ENCODE peak calls at places on chromosome 10, in seven cellular contexts. One of them, this sample, is unnamed.

GRCh38 chr10:89923661-89924060 is 222.3 kb downstream of the KIF20B start:
- DNase-seq in stimulated activated CD8-positive, alpha-beta memory T cell treated with anti-CD3 and anti-CD28 coated beads, Interleukin-4, amount 100 ng/mL, for 1 hour: no peak
- DNase-seq in WTC11: no peak
- DNase-seq in activated T-cell treated with anti-CD3 and anti-CD28 coated beads for 48 hours: no peak
- DNase-seq in fibroblast of lung: no peak
- DNase-seq in stimulated activated CD4-positive, alpha-beta T cell treated with anti-CD3 and anti-CD28 coated beads, Interleukin-1b, Interleukin-23, amount 100 ng/mL, for 4 hours: no peak
- DNase-seq in upper lobe of right lung: no peak
- DNase-seq in this sample: peak; percentile 73

GRCh38 chr10:101683226-101683625 is 11.7 kb downstream of the FBXW4 start:
- DNase-seq in stimulated activated CD4-positive, alpha-beta T cell treated with anti-CD3 and anti-CD28 coated beads, Interleukin-1b, Interleukin-23, amount 100 ng/mL, for 4 hours: no peak
- DNase-seq in WTC11: no peak
- DNase-seq in activated T-cell treated with anti-CD3 and anti-CD28 coated beads for 48 hours: no peak
- DNase-seq in fibroblast of lung: peak; percentile 28
- DNase-seq in stimulated activated CD8-positive, alpha-beta memory T cell treated with anti-CD3 and anti-CD28 coated beads, Interleukin-4, amount 100 ng/mL, for 1 hour: no peak
- DNase-seq in upper lobe of right lung: no peak
- DNase-seq in this sample: no peak

GRCh38 chr10:1607466-1607865 is 129.9 kb downstream of the ADARB2 start:
- DNase-seq in activated T-cell treated with anti-CD3 and anti-CD28 coated beads for 48 hours: no peak
- DNase-seq in upper lobe of right lung: no peak
- DNase-seq in fibroblast of lung: no peak
- DNase-seq in WTC11: no peak
- DNase-seq in stimulated activated CD8-positive, alpha-beta memory T cell treated with anti-CD3 and anti-CD28 coated beads, Interleukin-4, amount 100 ng/mL, for 1 hour: no peak
- DNase-seq in stimulated activated CD4-positive, alpha-beta T cell treated with anti-CD3 and anti-CD28 coated beads, Interleukin-1b, Interleukin-23, amount 100 ng/mL, for 4 hours: no peak
- DNase-seq in this sample: no peak

GRCh38 chr10:73163096-73163495 is 4.7 kb downstream of the ECD start:
- DNase-seq in stimulated activated CD8-positive, alpha-beta memory T cell treated with anti-CD3 and anti-CD28 coated beads, Interleukin-4, amount 100 ng/mL, for 1 hour: no peak
- DNase-seq in upper lobe of right lung: no peak
- DNase-seq in stimulated activated CD4-positive, alpha-beta T cell treated with anti-CD3 and anti-CD28 coated beads, Interleukin-1b, Interleukin-23, amount 100 ng/mL, for 4 hours: no peak
- DNase-seq in WTC11: no peak
- DNase-seq in activated T-cell treated with anti-CD3 and anti-CD28 coated beads for 48 hours: no peak
- DNase-seq in fibroblast of lung: no peak
- DNase-seq in this sample: no peak

GRCh38 chr10:15485684-15486316 is 114.7 kb upstream of the FAM171A1 start:
- DNase-seq in fibroblast of lung: peak; percentile 32
- DNase-seq in stimulated activated CD8-positive, alpha-beta memory T cell treated with anti-CD3 and anti-CD28 coated beads, Interleukin-4, amount 100 ng/mL, for 1 hour: no peak
- DNase-seq in WTC11: no peak
- DNase-seq in activated T-cell treated with anti-CD3 and anti-CD28 coated beads for 48 hours: no peak
- DNase-seq in stimulated activated CD4-positive, alpha-beta T cell treated with anti-CD3 and anti-CD28 coated beads, Interleukin-1b, Interleukin-23, amount 100 ng/mL, for 4 hours: no peak
- DNase-seq in upper lobe of right lung: no peak
- DNase-seq in this sample: no peak

GRCh38 chr10:52598936-52599335 is 173.6 kb downstream of the MBL2 start:
- DNase-seq in WTC11: no peak
- DNase-seq in activated T-cell treated with anti-CD3 and anti-CD28 coated beads for 48 hours: no peak
- DNase-seq in upper lobe of right lung: no peak
- DNase-seq in fibroblast of lung: no peak
- DNase-seq in stimulated activated CD4-positive, alpha-beta T cell treated with anti-CD3 and anti-CD28 coated beads, Interleukin-1b, Interleukin-23, amount 100 ng/mL, for 4 hours: no peak
- DNase-seq in stimulated activated CD8-positive, alpha-beta memory T cell treated with anti-CD3 and anti-CD28 coated beads, Interleukin-4, amount 100 ng/mL, for 1 hour: no peak
- DNase-seq in this sample: no peak

GRCh38 chr10:110279062-110279986 is 25.4 kb downstream of the SMNDC1 start:
- DNase-seq in fibroblast of lung: peak; percentile 57
- DNase-seq in stimulated activated CD4-positive, alpha-beta T cell treated with anti-CD3 and anti-CD28 coated beads, Interleukin-1b, Interleukin-23, amount 100 ng/mL, for 4 hours: no peak
- DNase-seq in upper lobe of right lung: no peak
- DNase-seq in activated T-cell treated with anti-CD3 and anti-CD28 coated beads for 48 hours: peak; percentile 13
- DNase-seq in stimulated activated CD8-positive, alpha-beta memory T cell treated with anti-CD3 and anti-CD28 coated beads, Interleukin-4, amount 100 ng/mL, for 1 hour: no peak
- DNase-seq in WTC11: peak; percentile 20
- DNase-seq in this sample: peak; percentile 61

GRCh38 chr10:17021661-17022060 is 108.0 kb downstream of the CUBN start:
- DNase-seq in upper lobe of right lung: no peak
- DNase-seq in fibroblast of lung: peak; percentile 28
- DNase-seq in stimulated activated CD4-positive, alpha-beta T cell treated with anti-CD3 and anti-CD28 coated beads, Interleukin-1b, Interleukin-23, amount 100 ng/mL, for 4 hours: no peak
- DNase-seq in activated T-cell treated with anti-CD3 and anti-CD28 coated beads for 48 hours: no peak
- DNase-seq in stimulated activated CD8-positive, alpha-beta memory T cell treated with anti-CD3 and anti-CD28 coated beads, Interleukin-4, amount 100 ng/mL, for 1 hour: no peak
- DNase-seq in WTC11: no peak
- DNase-seq in this sample: no peak

GRCh38 chr10:132133005-132133404 is 53.7 kb upstream of the DPYSL4 start:
- DNase-seq in activated T-cell treated with anti-CD3 and anti-CD28 coated beads for 48 hours: no peak
- DNase-seq in stimulated activated CD4-positive, alpha-beta T cell treated with anti-CD3 and anti-CD28 coated beads, Interleukin-1b, Interleukin-23, amount 100 ng/mL, for 4 hours: no peak
- DNase-seq in fibroblast of lung: no peak
- DNase-seq in WTC11: no peak
- DNase-seq in stimulated activated CD8-positive, alpha-beta memory T cell treated with anti-CD3 and anti-CD28 coated beads, Interleukin-4, amount 100 ng/mL, for 1 hour: no peak
- DNase-seq in upper lobe of right lung: peak; percentile 52
- DNase-seq in this sample: no peak